ENCODE peak calls at places on chromosome 13, in five cellular contexts. Q is left lung; W is CD4-positive, alpha-beta T cell; N is lower lobe of right lung; R is Peyer's patch. I is an unnamed sample.

GRCh38 chr13:73521291-73521626 is 462.5 kb downstream of the KLF5 start:
- DNase-seq in Q (no peak), W (peak), N (no peak), R (no peak), I (no peak)

GRCh38 chr13:21318891-21319532 is 140.1 kb downstream of the ZDHHC20 start:
- DNase-seq in Q (no peak), W (no peak), N (no peak), R (no peak), I (no peak)

GRCh38 chr13:46475586-46475991 is 77.4 kb upstream of the LRCH1 start:
- DNase-seq in Q (no peak), W (no peak), N (no peak), R (no peak), I (no peak)

GRCh38 chr13:105346141-105346766 is 1189.2 kb downstream of the EFNB2 start:
- DNase-seq in Q (no peak), W (no peak), N (no peak), R (no peak), I (no peak)

GRCh38 chr13:89746554-89746953 is 1600.9 kb upstream of the MIR17HG start:
- DNase-seq in Q (no peak), W (no peak), N (no peak), R (no peak), I (no peak)

GRCh38 chr13:72151241-72151640 is 284.2 kb upstream of the DACH1 start:
- DNase-seq in Q (no peak), W (no peak), N (no peak), R (no peak), I (no peak)

GRCh38 chr13:108528303-108528702 is 101.1 kb upstream of the MYO16 start:
- DNase-seq in Q (no peak), W (no peak), N (no peak), R (no peak), I (no peak)

GRCh38 chr13:64925727-64926126 is 2304.4 kb downstream of the PCDH9 start:
- DNase-seq in Q (no peak), W (no peak), N (no peak), R (no peak), I (no peak)

GRCh38 chr13:24228852-24229458 is 68.4 kb downstream of the SPATA13 start:
- DNase-seq in Q (no peak), W (peak), N (no peak), R (no peak), I (no peak)

GRCh38 chr13:94300401-94300800 is 179.1 kb downstream of the DCT start:
- DNase-seq in Q (no peak), W (no peak), N (no peak), R (no peak), I (no peak)

GRCh38 chr13:59384154-59384553 is 779.6 kb downstream of the DIAPH3 start:
- DNase-seq in Q (no peak), W (no peak), N (no peak), R (no peak), I (no peak)

GRCh38 chr13:20964904-20965303 is 62.4 kb upstream of the XPO4 start:
- DNase-seq in Q (no peak), W (no peak), N (no peak), R (no peak), I (no peak)

GRCh38 chr13:97369269-97369893 is 64.6 kb upstream of the RAP2A start:
- DNase-seq in Q (no peak), W (no peak), N (no peak), R (no peak), I (no peak)

DNA sequence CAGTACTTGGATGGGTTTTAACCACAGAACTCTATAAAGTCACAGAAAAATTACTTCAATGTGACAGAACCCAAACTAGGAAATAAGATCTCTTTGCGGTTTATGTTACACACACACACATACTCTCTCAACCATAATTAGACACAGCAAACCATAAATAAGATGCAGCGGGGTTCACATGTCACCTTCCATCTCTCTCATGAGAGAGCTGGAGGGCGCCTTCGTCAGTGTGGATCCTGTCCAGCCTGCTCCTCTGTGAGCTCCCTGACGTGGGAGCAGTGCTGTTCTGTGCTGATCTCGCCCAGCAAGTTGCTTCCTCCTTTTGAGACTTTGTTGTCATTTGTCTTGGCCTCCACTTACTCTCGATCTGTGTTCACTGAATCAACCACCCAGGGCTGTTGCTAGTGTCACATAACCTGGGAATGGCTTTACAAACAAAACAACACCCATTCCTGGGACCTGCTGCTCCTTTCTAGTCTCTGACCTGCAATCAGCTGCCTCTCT is 204.9 kb upstream of the KL start:
- DNase-seq in Q (no peak), W (no peak), N (no peak), R (no peak), I (no peak)
- H3K27ac ChIP-seq in Q (no peak), W (no peak), N (no peak), R (no peak), I (no peak)

GRCh38 chr13:42355841-42356575 is 84.1 kb downstream of the AKAP11 start:
- DNase-seq in Q (no peak), W (no peak), N (no peak), R (no peak), I (no peak)
- H3K27ac ChIP-seq in Q (no peak), W (peak), N (no peak), R (no peak), I (no peak)

GRCh38 chr13:114149774-114150740 is 17.6 kb upstream of the RASA3 start:
- DNase-seq in Q (no peak), W (no peak), N (no peak), R (no peak), I (no peak)

GRCh38 chr13:114152285-114152645 is 19.8 kb upstream of the RASA3 start:
- DNase-seq in Q (no peak), W (no peak), N (no peak), R (no peak), I (no peak)

GRCh38 chr13:114151565-114152284 is 19.3 kb upstream of the RASA3 start:
- DNase-seq in Q (peak), W (peak), N (peak), R (peak), I (no peak)

GRCh38 chr13:114152831-114153371 is 20.5 kb upstream of the RASA3 start:
- DNase-seq in Q (no peak), W (no peak), N (no peak), R (no peak), I (no peak)

DNA sequence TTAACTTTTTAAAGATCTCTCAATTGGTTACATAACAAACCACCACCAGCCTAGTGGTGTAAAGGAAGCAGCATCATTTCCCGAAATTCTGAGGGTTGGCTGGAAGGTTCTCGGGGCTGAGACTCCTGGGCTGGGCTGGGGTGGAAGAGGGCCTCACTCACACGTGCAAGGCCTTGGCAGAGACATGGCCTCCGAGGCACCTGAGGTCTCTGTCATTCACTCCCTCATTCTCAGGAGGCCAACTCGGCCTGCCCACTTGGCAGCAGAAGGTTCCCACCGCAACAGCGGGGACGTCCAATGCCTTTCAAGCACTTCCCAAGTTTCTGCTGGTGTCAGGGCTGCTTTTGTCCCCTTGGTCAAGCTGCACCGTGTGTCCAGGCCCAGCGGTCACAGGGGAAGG is 18.6 kb upstream of the RASA3 start:
- DNase-seq in Q (no peak), W (no peak), N (peak), R (no peak), I (peak)
- H3K27ac ChIP-seq in Q (no peak), W (peak), N (no peak), R (peak), I (no peak)

GRCh38 chr13:48110132-48110868 is 15.4 kb upstream of the MED4 start:
- DNase-seq in Q (no peak), W (no peak), N (no peak), R (no peak), I (no peak)
- H3K27ac ChIP-seq in Q (peak), W (no peak), N (peak), R (peak), I (no peak)

DNA sequence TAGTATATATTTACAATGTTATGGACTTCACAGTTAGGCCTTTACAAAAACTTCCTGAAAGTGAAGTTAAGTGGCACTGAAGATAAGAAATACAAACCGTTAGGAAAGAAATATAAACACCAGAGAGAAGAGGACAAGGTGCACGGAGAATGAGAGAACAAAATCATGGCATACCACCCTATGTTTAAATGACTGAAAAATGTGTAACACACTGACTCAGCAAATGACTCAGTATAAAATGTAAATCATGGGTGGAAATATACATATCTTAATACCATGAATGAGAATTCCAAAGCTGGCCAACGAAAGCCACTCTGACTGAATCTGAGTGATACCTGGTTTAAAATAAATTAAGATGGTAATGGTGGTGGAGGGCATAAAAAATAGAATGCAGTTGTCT is 260.8 kb downstream of the DNAJC15 start:
- DNase-seq in Q (no peak), W (no peak), N (no peak), R (no peak), I (no peak)
- H3K27ac ChIP-seq in Q (no peak), W (no peak), N (no peak), R (no peak), I (no peak)

GRCh38 chr13:37526710-37527446 is 71.7 kb downstream of the POSTN start:
- DNase-seq in Q (no peak), W (no peak), N (no peak), R (no peak), I (no peak)
- H3K27ac ChIP-seq in Q (no peak), W (no peak), N (no peak), R (no peak), I (no peak)

DNA sequence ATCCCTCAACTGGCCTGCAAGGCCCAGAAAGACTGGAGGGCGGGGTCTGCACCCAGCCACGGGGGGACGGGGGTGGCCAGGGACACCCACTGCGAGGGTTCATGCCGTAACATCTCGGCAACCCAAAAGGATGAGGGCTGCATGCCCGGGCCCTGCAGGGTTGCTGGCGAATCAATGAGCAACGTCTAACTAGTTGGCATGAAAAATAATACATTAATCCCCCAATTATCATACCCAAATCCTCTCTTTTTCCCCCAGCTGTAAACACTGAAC is 232.2 kb downstream of the TUBA3C start:
- DNase-seq in Q (no peak), W (no peak), N (no peak), R (no peak), I (no peak)
- H3K27ac ChIP-seq in Q (no peak), W (no peak), N (no peak), R (no peak), I (no peak)

GRCh38 chr13:30338952-30339351 is 31.6 kb upstream of the KATNAL1 start:
- DNase-seq in Q (no peak), W (no peak), N (no peak), R (no peak), I (no peak)

GRCh38 chr13:30339721-30340366 is 32.5 kb upstream of the KATNAL1 start:
- DNase-seq in Q (no peak), W (no peak), N (no peak), R (no peak), I (no peak)

GRCh38 chr13:30338331-30338851 is 31.0 kb upstream of the KATNAL1 start:
- DNase-seq in Q (no peak), W (no peak), N (no peak), R (no peak), I (no peak)

GRCh38 chr13:30341815-30342570 is 34.6 kb upstream of the KATNAL1 start:
- DNase-seq in Q (peak), W (no peak), N (peak), R (no peak), I (peak)

DNA sequence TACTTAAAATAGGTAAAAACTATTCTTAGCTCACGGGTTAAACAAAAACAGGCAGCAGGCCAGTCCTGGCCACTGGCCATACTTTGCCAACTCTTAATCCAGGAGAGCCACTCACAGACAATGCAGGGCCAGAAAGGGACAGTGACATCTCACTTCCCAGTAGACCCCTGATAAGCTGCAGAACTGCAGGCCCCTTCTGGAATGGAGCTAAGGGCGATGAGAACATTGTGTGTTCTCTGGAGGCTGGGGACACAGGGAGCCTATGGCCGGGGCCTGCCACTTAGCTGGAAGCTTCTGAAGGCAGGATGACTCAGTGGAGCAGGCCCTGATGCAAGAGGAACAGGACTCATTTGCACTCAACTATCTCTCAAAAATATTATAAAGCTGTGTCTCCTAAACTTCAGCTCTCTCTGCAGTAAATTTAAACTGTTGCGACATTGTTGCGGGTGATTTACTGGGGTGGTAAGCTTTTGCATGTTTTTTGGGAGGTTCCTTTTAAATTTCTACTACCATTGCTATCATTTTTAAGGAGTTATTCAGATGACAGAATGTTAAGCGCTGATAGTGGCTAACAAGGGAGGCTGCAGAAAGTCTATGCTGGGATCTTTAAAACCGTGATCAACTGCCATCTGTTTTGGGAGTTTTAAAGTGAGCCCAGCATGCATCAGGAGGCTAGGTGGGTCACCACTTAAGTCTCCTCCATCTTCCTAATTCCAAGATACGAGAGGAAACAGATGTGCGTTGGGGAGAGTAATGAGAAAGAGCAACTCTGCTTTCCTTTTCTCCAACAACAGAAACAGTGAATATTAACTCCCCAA is 33.2 kb upstream of the KATNAL1 start:
- DNase-seq in Q (peak), W (no peak), N (no peak), R (no peak), I (no peak)
- H3K27ac ChIP-seq in Q (peak), W (no peak), N (no peak), R (no peak), I (no peak)

DNA sequence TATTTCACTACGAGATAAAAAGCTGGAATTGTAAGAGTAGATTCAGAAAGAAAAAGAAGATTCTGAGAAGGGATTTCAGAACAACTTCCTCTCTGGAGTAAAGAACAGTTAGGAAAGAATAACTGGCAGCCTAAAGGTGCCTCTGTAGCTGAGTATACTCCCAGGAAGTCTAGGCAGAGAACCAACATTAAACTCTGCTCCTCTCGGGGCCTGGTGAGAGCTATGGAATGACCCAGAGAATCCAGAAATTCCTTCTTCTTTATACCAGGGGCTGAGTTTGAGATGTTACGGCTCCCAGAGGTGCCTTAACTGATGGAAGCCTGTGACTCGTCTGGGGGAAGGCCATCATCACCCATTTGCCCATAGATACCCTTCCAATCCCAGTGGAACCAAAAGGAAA is 39.1 kb downstream of the FAM216B start:
- DNase-seq in Q (no peak), W (no peak), N (no peak), R (no peak), I (no peak)
- H3K27ac ChIP-seq in Q (no peak), W (no peak), N (no peak), R (no peak), I (no peak)

GRCh38 chr13:95516021-95516420 is 36.5 kb upstream of the CLDN10 start:
- DNase-seq in Q (no peak), W (no peak), N (no peak), R (no peak), I (no peak)

GRCh38 chr13:95509521-95510315 is 42.8 kb upstream of the CLDN10 start:
- DNase-seq in Q (no peak), W (no peak), N (no peak), R (no peak), I (no peak)

GRCh38 chr13:95510950-95511349 is 41.6 kb upstream of the CLDN10 start:
- DNase-seq in Q (no peak), W (no peak), N (no peak), R (no peak), I (no peak)

GRCh38 chr13:95512424-95512823 is 40.1 kb upstream of the CLDN10 start:
- DNase-seq in Q (no peak), W (no peak), N (no peak), R (no peak), I (no peak)

DNA sequence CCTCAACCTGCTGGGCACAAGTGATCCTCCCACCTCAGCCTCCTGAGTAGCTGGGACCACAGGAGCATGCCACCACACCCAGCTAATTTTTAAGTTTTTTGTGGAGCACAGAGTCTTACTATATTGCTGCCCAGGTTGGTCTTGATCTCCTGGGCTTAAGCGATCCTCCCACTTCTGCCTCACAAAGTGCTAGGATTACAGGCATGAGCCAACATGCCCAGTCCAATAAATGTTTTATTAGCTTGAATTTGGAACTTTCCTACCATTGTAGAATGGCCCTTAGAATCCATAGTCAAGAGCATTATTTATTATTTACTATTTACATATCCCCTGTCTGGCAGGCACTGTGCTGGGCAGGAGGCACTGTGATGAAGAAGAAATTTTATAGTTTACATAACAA is 39.6 kb upstream of the CLDN10 start:
- DNase-seq in Q (no peak), W (no peak), N (no peak), R (no peak), I (no peak)
- H3K27ac ChIP-seq in Q (no peak), W (no peak), N (no peak), R (no peak), I (no peak)

I was measured in substantia nigra.